ENCODE peak calls at places on chromosomes 5 and 9, in five cellular contexts. One of them, this sample, is unnamed.

GRCh38 chr5:157665467-157666085 is 5.8 kb upstream of the C5orf52 start:
- DNase-seq in T1000: no peak
- DNase-seq in lung: no peak
- DNase-seq in hippocampal formation: no peak
- DNase-seq in ELR: peak; percentile 89
- DNase-seq in this sample: peak; percentile 59

GRCh38 chr5:123690821-123691220 is 178.8 kb downstream of the CSNK1G3 start:
- DNase-seq in hippocampal formation: no peak
- DNase-seq in ELR: peak; percentile 34
- DNase-seq in lung: no peak
- DNase-seq in T1000: no peak
- DNase-seq in this sample: no peak

GRCh38 chr5:1222621-1223277 is 2.4 kb upstream of the SLC6A18 start:
- DNase-seq in T1000: no peak
- DNase-seq in lung: no peak
- DNase-seq in ELR: no peak
- DNase-seq in hippocampal formation: no peak
- DNase-seq in this sample: no peak

GRCh38 chr5:135694016-135694415 is 115.2 kb upstream of the CXCL14 start:
- DNase-seq in ELR: no peak
- DNase-seq in T1000: no peak
- DNase-seq in lung: peak; percentile 20
- DNase-seq in hippocampal formation: no peak
- DNase-seq in this sample: no peak

GRCh38 chr5:113067635-113068344 is 91.2 kb downstream of the DCP2 start:
- DNase-seq in hippocampal formation: peak; percentile 21
- DNase-seq in T1000: no peak
- DNase-seq in ELR: no peak
- DNase-seq in lung: no peak
- DNase-seq in this sample: no peak

GRCh38 chr9:34185778-34186551 is 7.1 kb downstream of the UBAP1 start:
- DNase-seq in ELR: peak; percentile 83
- DNase-seq in T1000: no peak
- DNase-seq in lung: peak; percentile 39
- DNase-seq in hippocampal formation: no peak
- DNase-seq in this sample: peak; percentile 96

GRCh38 chr5:75614165-75614564 is 2.9 kb downstream of the ANKDD1B start:
- DNase-seq in T1000: no peak
- DNase-seq in ELR: no peak
- DNase-seq in hippocampal formation: no peak
- DNase-seq in lung: no peak
- DNase-seq in this sample: no peak

GRCh38 chr5:168681556-168682183 is 102.5 kb upstream of the PANK3 start:
- DNase-seq in ELR: peak; percentile 12
- DNase-seq in hippocampal formation: no peak
- DNase-seq in lung: no peak
- DNase-seq in T1000: no peak
- DNase-seq in this sample: peak; percentile 33

This sample was measured in epithelial cell of prostate.